ENCODE peak calls at places on chromosomes 3 and 15, in eight cellular contexts. One of them, this sample, is unnamed.

GRCh38 chr3:124296416-124296815 is 304.5 kb upstream of the ROPN1 start:
- DNase-seq in GDM1: no peak
- DNase-seq in GM23338: no peak
- DNase-seq in bronchial epithelial cell: no peak
- DNase-seq in NCI-H524: no peak
- DNase-seq in EH: no peak
- DNase-seq in stimulated activated CD8-positive, alpha-beta memory T cell treated with anti-CD3 and anti-CD28 coated beads, Interleukin-15, amount 100 ng/mL, for 4 hours: no peak
- DNase-seq in effector CD4-positive, alpha-beta T cell: no peak
- DNase-seq in this sample: no peak

GRCh38 chr3:11661052-11661656 is 17.4 kb upstream of the VGLL4 start:
- DNase-seq in GDM1: no peak
- DNase-seq in GM23338: no peak
- DNase-seq in bronchial epithelial cell: peak
- DNase-seq in NCI-H524: no peak
- DNase-seq in EH: no peak
- DNase-seq in stimulated activated CD8-positive, alpha-beta memory T cell treated with anti-CD3 and anti-CD28 coated beads, Interleukin-15, amount 100 ng/mL, for 4 hours: no peak
- DNase-seq in effector CD4-positive, alpha-beta T cell: no peak
- DNase-seq in this sample: no peak

GRCh38 chr15:83206971-83207621 is 527 bp downstream of the HDGFL3 start:
- DNase-seq in GDM1: no peak
- DNase-seq in GM23338: peak
- DNase-seq in bronchial epithelial cell: no peak
- DNase-seq in NCI-H524: peak
- DNase-seq in EH: peak
- DNase-seq in stimulated activated CD8-positive, alpha-beta memory T cell treated with anti-CD3 and anti-CD28 coated beads, Interleukin-15, amount 100 ng/mL, for 4 hours: no peak
- DNase-seq in effector CD4-positive, alpha-beta T cell: no peak
- DNase-seq in this sample: peak

GRCh38 chr15:34182942-34183341 is 27.0 kb downstream of the KATNBL1 start:
- DNase-seq in GDM1: no peak
- DNase-seq in GM23338: peak
- DNase-seq in bronchial epithelial cell: peak
- DNase-seq in NCI-H524: no peak
- DNase-seq in EH: no peak
- DNase-seq in stimulated activated CD8-positive, alpha-beta memory T cell treated with anti-CD3 and anti-CD28 coated beads, Interleukin-15, amount 100 ng/mL, for 4 hours: no peak
- DNase-seq in effector CD4-positive, alpha-beta T cell: no peak
- DNase-seq in this sample: peak

GRCh38 chr15:67833504-67834248 is 6.2 kb downstream of the RNU6-1 start:
- DNase-seq in GDM1: no peak
- DNase-seq in GM23338: peak
- DNase-seq in bronchial epithelial cell: no peak
- DNase-seq in NCI-H524: peak
- DNase-seq in EH: peak
- DNase-seq in stimulated activated CD8-positive, alpha-beta memory T cell treated with anti-CD3 and anti-CD28 coated beads, Interleukin-15, amount 100 ng/mL, for 4 hours: no peak
- DNase-seq in effector CD4-positive, alpha-beta T cell: no peak
- DNase-seq in this sample: peak

GRCh38 chr15:98438907-98439306 is 209.4 kb upstream of the IGF1R start:
- DNase-seq in GDM1: no peak
- DNase-seq in GM23338: no peak
- DNase-seq in bronchial epithelial cell: no peak
- DNase-seq in NCI-H524: no peak
- DNase-seq in EH: no peak
- DNase-seq in stimulated activated CD8-positive, alpha-beta memory T cell treated with anti-CD3 and anti-CD28 coated beads, Interleukin-15, amount 100 ng/mL, for 4 hours: no peak
- DNase-seq in effector CD4-positive, alpha-beta T cell: no peak
- DNase-seq in this sample: no peak

GRCh38 chr3:171850968-171851600 is 7.9 kb downstream of the TMEM212 start:
- DNase-seq in GDM1: no peak
- DNase-seq in GM23338: no peak
- DNase-seq in bronchial epithelial cell: no peak
- DNase-seq in NCI-H524: no peak
- DNase-seq in EH: no peak
- DNase-seq in stimulated activated CD8-positive, alpha-beta memory T cell treated with anti-CD3 and anti-CD28 coated beads, Interleukin-15, amount 100 ng/mL, for 4 hours: no peak
- DNase-seq in effector CD4-positive, alpha-beta T cell: no peak
- DNase-seq in this sample: no peak

GRCh38 chr15:77508541-77509505 is 88.1 kb downstream of the HMG20A start:
- DNase-seq in GDM1: no peak
- DNase-seq in GM23338: peak
- DNase-seq in bronchial epithelial cell: no peak
- DNase-seq in NCI-H524: no peak
- DNase-seq in EH: peak
- DNase-seq in stimulated activated CD8-positive, alpha-beta memory T cell treated with anti-CD3 and anti-CD28 coated beads, Interleukin-15, amount 100 ng/mL, for 4 hours: no peak
- DNase-seq in effector CD4-positive, alpha-beta T cell: no peak
- DNase-seq in this sample: no peak

GRCh38 chr3:3800685-3801509 is 1.7 kb downstream of the LRRN1 start:
- DNase-seq in GDM1: no peak
- DNase-seq in GM23338: peak
- DNase-seq in bronchial epithelial cell: no peak
- DNase-seq in NCI-H524: peak
- DNase-seq in EH: no peak
- DNase-seq in stimulated activated CD8-positive, alpha-beta memory T cell treated with anti-CD3 and anti-CD28 coated beads, Interleukin-15, amount 100 ng/mL, for 4 hours: no peak
- DNase-seq in effector CD4-positive, alpha-beta T cell: no peak
- DNase-seq in this sample: peak

GRCh38 chr3:45603226-45603625 is 8.7 kb downstream of the LIMD1 start:
- DNase-seq in GDM1: no peak
- DNase-seq in GM23338: no peak
- DNase-seq in bronchial epithelial cell: no peak
- DNase-seq in NCI-H524: no peak
- DNase-seq in EH: no peak
- DNase-seq in stimulated activated CD8-positive, alpha-beta memory T cell treated with anti-CD3 and anti-CD28 coated beads, Interleukin-15, amount 100 ng/mL, for 4 hours: no peak
- DNase-seq in effector CD4-positive, alpha-beta T cell: no peak
- DNase-seq in this sample: no peak

GRCh38 chr15:96336643-96337353 is 6.3 kb downstream of the NR2F2 start:
- DNase-seq in GDM1: no peak
- DNase-seq in GM23338: peak
- DNase-seq in bronchial epithelial cell: no peak
- DNase-seq in NCI-H524: no peak
- DNase-seq in EH: peak
- DNase-seq in stimulated activated CD8-positive, alpha-beta memory T cell treated with anti-CD3 and anti-CD28 coated beads, Interleukin-15, amount 100 ng/mL, for 4 hours: no peak
- DNase-seq in effector CD4-positive, alpha-beta T cell: no peak
- DNase-seq in this sample: peak

GRCh38 chr3:13332158-13332557 is 88.0 kb downstream of the NUP210 start:
- DNase-seq in GDM1: no peak
- DNase-seq in GM23338: no peak
- DNase-seq in bronchial epithelial cell: peak
- DNase-seq in NCI-H524: no peak
- DNase-seq in EH: no peak
- DNase-seq in stimulated activated CD8-positive, alpha-beta memory T cell treated with anti-CD3 and anti-CD28 coated beads, Interleukin-15, amount 100 ng/mL, for 4 hours: no peak
- DNase-seq in effector CD4-positive, alpha-beta T cell: no peak
- DNase-seq in this sample: no peak

This sample was measured in mesendoderm.